ENCODE peak calls at places on chromosomes 7 and 10, in four cellular contexts. Q is AML-193, U is fibroblast of pulmonary artery, V is T-helper 2 cell. J is an unnamed sample.

GRCh38 chr10:116817780-116818343 is 31.4 kb upstream of the ENO4 start:
- DNase-seq in Q (no peak), V (no peak), U (no peak), J (no peak)

GRCh38 chr7:22154130-22154529 is 202.8 kb downstream of the RAPGEF5 start:
- DNase-seq in V (no peak), Q (no peak), U (peak), J (no peak)

GRCh38 chr7:122412441-122412840 is 107.9 kb upstream of the FEZF1 start:
- DNase-seq in U (peak), Q (no peak), V (no peak), J (no peak)

GRCh38 chr7:134605978-134606923 is 40.4 kb upstream of the BPGM start:
- DNase-seq in V (peak), U (peak), Q (peak), J (peak)

GRCh38 chr10:113180401-113181154 is 230.5 kb downstream of the TCF7L2 start:
- DNase-seq in Q (no peak), U (no peak), V (no peak), J (peak)

GRCh38 chr7:123675092-123675473 is 19.4 kb downstream of the LMOD2 start:
- DNase-seq in U (peak), Q (no peak), V (no peak), J (no peak)

GRCh38 chr10:129932996-129933395 is 31.1 kb downstream of the EBF3 start:
- DNase-seq in U (no peak), Q (no peak), V (no peak), J (no peak)

GRCh38 chr7:69067397-69067796 is 530.9 kb upstream of the AUTS2 start:
- DNase-seq in U (peak), Q (peak), V (no peak), J (no peak)

GRCh38 chr10:95260397-95260881 is 30.4 kb downstream of the PDLIM1 start:
- DNase-seq in U (peak), V (no peak), Q (no peak), J (no peak)

GRCh38 chr10:99419688-99420087 is 10.7 kb downstream of the GOT1 start:
- DNase-seq in U (no peak), Q (no peak), V (no peak), J (no peak)

GRCh38 chr7:132784406-132784805 is 208.1 kb upstream of the PLXNA4 start:
- DNase-seq in Q (no peak), U (no peak), V (no peak), J (no peak)

GRCh38 chr7:99210265-99210970 is 2.5 kb upstream of the KPNA7 start:
- DNase-seq in U (peak), Q (no peak), V (no peak), J (peak)

GRCh38 chr10:33098966-33099663 is 141.1 kb upstream of the ITGB1 start:
- DNase-seq in U (no peak), Q (no peak), V (no peak), J (peak)

GRCh38 chr7:5448378-5449042 is 24.9 kb upstream of the TNRC18 start:
- DNase-seq in U (no peak), Q (no peak), V (no peak), J (no peak)

GRCh38 chr7:157612009-157612663 is 275.3 kb downstream of the DNAJB6 start:
- DNase-seq in Q (no peak), U (no peak), V (no peak), J (no peak)

GRCh38 chr7:116231543-116232401 is 21.4 kb downstream of the TES start:
- DNase-seq in V (no peak), Q (no peak), U (peak), J (no peak)

GRCh38 chr7:18499407-18500197 is 4.1 kb downstream of the HDAC9 start:
- DNase-seq in U (no peak), Q (no peak), V (no peak), J (no peak)

GRCh38 chr7:129646369-129647021 is 35.0 kb downstream of the NRF1 start:
- DNase-seq in Q (no peak), U (no peak), V (no peak), J (no peak)

GRCh38 chr7:6416516-6417145 is 31.1 kb downstream of the DAGLB start:
- DNase-seq in Q (no peak), V (no peak), U (no peak), J (peak)

GRCh38 chr7:94955807-94956206 is 48.4 kb downstream of the PPP1R9A start:
- DNase-seq in U (no peak), V (no peak), Q (no peak), J (no peak)

GRCh38 chr7:97390052-97390451 is 272.6 kb downstream of the SDHAF3 start:
- DNase-seq in V (no peak), Q (no peak), U (no peak), J (no peak)

GRCh38 chr7:43462836-43463235 is 120.1 kb upstream of the STK17A start:
- DNase-seq in Q (no peak), V (no peak), U (no peak), J (no peak)

GRCh38 chr10:118241229-118242137 is 100.6 kb downstream of the FAM204A start:
- DNase-seq in U (peak), Q (peak), V (peak), J (peak)

GRCh38 chr10:15715619-15716227 is 4.0 kb downstream of the ITGA8 start:
- DNase-seq in Q (peak), U (peak), V (no peak), J (no peak)

GRCh38 chr7:20220824-20221547 is 3.8 kb upstream of the MACC1 start:
- DNase-seq in U (peak), Q (peak), V (no peak), J (peak)

GRCh38 chr10:33993917-33994316 is 659.5 kb upstream of the NRP1 start:
- DNase-seq in V (no peak), U (no peak), Q (no peak), J (no peak)

GRCh38 chr7:140604760-140605159 is 35.9 kb downstream of the DENND2A start:
- DNase-seq in V (no peak), U (peak), Q (no peak), J (no peak)

GRCh38 chr7:519429-519973 is at the start of gene PDGFA:
- DNase-seq in V (no peak), U (peak), Q (no peak), J (no peak)

GRCh38 chr7:73715648-73716317 is 3.7 kb downstream of the STX1A start:
- DNase-seq in V (no peak), Q (no peak), U (peak), J (peak)

GRCh38 chr10:97823734-97824133 is 25.9 kb upstream of the GOLGA7B start:
- DNase-seq in U (no peak), Q (no peak), V (no peak), J (no peak)

GRCh38 chr10:102759497-102760210 is 15.9 kb downstream of the WBP1L start:
- DNase-seq in V (no peak), U (no peak), Q (no peak), J (no peak)

J was measured in MV-4-11.